ENCODE peak calls at places on chromosomes 16 and 17, in seven cellular contexts. One of them, this sample, is unnamed.

GRCh38 chr17:65572186-65572580 is 10.7 kb upstream of the AXIN2 start:
- DNase-seq in NCI-H1436 treated with DMSO at 0.1 percent for 48 hours: no peak
- DNase-seq in iPS-NIHi11: no peak
- DNase-seq in GOT3: no peak
- DNase-seq in A172: no peak
- DNase-seq in iris pigment epithelial cell: no peak
- DNase-seq in transverse colon: no peak
- DNase-seq in this sample: no peak

GRCh38 chr17:45838751-45839150 is 5.9 kb upstream of the SPPL2C start:
- DNase-seq in NCI-H1436 treated with DMSO at 0.1 percent for 48 hours: no peak
- DNase-seq in iPS-NIHi11: no peak
- DNase-seq in GOT3: no peak
- DNase-seq in A172: no peak
- DNase-seq in iris pigment epithelial cell: no peak
- DNase-seq in transverse colon: no peak
- DNase-seq in this sample: no peak

GRCh38 chr16:57115504-57116182 is 23.3 kb downstream of the CPNE2 start:
- DNase-seq in NCI-H1436 treated with DMSO at 0.1 percent for 48 hours: peak; percentile 68
- DNase-seq in iPS-NIHi11: peak; percentile 56
- DNase-seq in GOT3: no peak
- DNase-seq in A172: peak; percentile 66
- DNase-seq in iris pigment epithelial cell: peak; percentile 49
- DNase-seq in transverse colon: no peak
- DNase-seq in this sample: no peak

GRCh38 chr16:81593481-81593880 is 148.9 kb downstream of the CMIP start:
- DNase-seq in NCI-H1436 treated with DMSO at 0.1 percent for 48 hours: no peak
- DNase-seq in iPS-NIHi11: no peak
- DNase-seq in GOT3: no peak
- DNase-seq in A172: no peak
- DNase-seq in iris pigment epithelial cell: no peak
- DNase-seq in transverse colon: no peak
- DNase-seq in this sample: no peak

GRCh38 chr17:15954222-15954621 is 9.3 kb downstream of the ADORA2B start:
- DNase-seq in NCI-H1436 treated with DMSO at 0.1 percent for 48 hours: no peak
- DNase-seq in iPS-NIHi11: no peak
- DNase-seq in GOT3: no peak
- DNase-seq in A172: peak; percentile 99
- DNase-seq in iris pigment epithelial cell: peak; percentile 77
- DNase-seq in transverse colon: no peak
- DNase-seq in this sample: no peak

GRCh38 chr17:28849281-28849680 is 5.5 kb upstream of the ERAL1 start:
- DNase-seq in NCI-H1436 treated with DMSO at 0.1 percent for 48 hours: no peak
- DNase-seq in iPS-NIHi11: no peak
- DNase-seq in GOT3: no peak
- DNase-seq in A172: no peak
- DNase-seq in iris pigment epithelial cell: no peak
- DNase-seq in transverse colon: no peak
- DNase-seq in this sample: no peak

GRCh38 chr17:39753514-39754160 is 15.9 kb downstream of the GRB7 start:
- DNase-seq in NCI-H1436 treated with DMSO at 0.1 percent for 48 hours: no peak
- DNase-seq in iPS-NIHi11: peak; percentile 82
- DNase-seq in GOT3: no peak
- DNase-seq in A172: no peak
- DNase-seq in iris pigment epithelial cell: no peak
- DNase-seq in transverse colon: peak; percentile 72
- DNase-seq in this sample: no peak

GRCh38 chr16:47473794-47474193 is 12.7 kb downstream of the PHKB start:
- DNase-seq in NCI-H1436 treated with DMSO at 0.1 percent for 48 hours: no peak
- DNase-seq in iPS-NIHi11: no peak
- DNase-seq in GOT3: no peak
- DNase-seq in A172: no peak
- DNase-seq in iris pigment epithelial cell: no peak
- DNase-seq in transverse colon: no peak
- DNase-seq in this sample: no peak

GRCh38 chr17:47205419-47205963 is 3.7 kb upstream of the MYL4 start:
- DNase-seq in NCI-H1436 treated with DMSO at 0.1 percent for 48 hours: peak; percentile 15
- DNase-seq in iPS-NIHi11: no peak
- DNase-seq in GOT3: peak; percentile 37
- DNase-seq in A172: no peak
- DNase-seq in iris pigment epithelial cell: peak; percentile 77
- DNase-seq in transverse colon: peak; percentile 67
- DNase-seq in this sample: peak; percentile 20

GRCh38 chr17:75845058-75845711 is 981 bp upstream of the UNC13D start:
- DNase-seq in NCI-H1436 treated with DMSO at 0.1 percent for 48 hours: peak; percentile 6
- DNase-seq in iPS-NIHi11: peak; percentile 91
- DNase-seq in GOT3: no peak
- DNase-seq in A172: peak; percentile 93
- DNase-seq in iris pigment epithelial cell: peak; percentile 76
- DNase-seq in transverse colon: peak; percentile 91
- DNase-seq in this sample: no peak

GRCh38 chr17:30586818-30587595 is 109.8 kb downstream of the GOSR1 start:
- DNase-seq in NCI-H1436 treated with DMSO at 0.1 percent for 48 hours: no peak
- DNase-seq in iPS-NIHi11: no peak
- DNase-seq in GOT3: no peak
- DNase-seq in A172: peak; percentile 70
- DNase-seq in iris pigment epithelial cell: peak; percentile 94
- DNase-seq in transverse colon: no peak
- DNase-seq in this sample: no peak

GRCh38 chr16:85777583-85778310 is 21.6 kb downstream of the EMC8 start:
- DNase-seq in NCI-H1436 treated with DMSO at 0.1 percent for 48 hours: no peak
- DNase-seq in iPS-NIHi11: no peak
- DNase-seq in GOT3: no peak
- DNase-seq in A172: peak; percentile 80
- DNase-seq in iris pigment epithelial cell: peak; percentile 31
- DNase-seq in transverse colon: no peak
- DNase-seq in this sample: no peak

This sample was measured in NCI-H187.